ENCODE peak calls at places on chromosomes 12 and 14, in six cellular contexts. W, L, P, B, C and V are unnamed samples.

GRCh38 chr12:112768278-112768677 is 23.3 kb upstream of the RPH3A start:
- DNase-seq in P (no peak), W (no peak), C (no peak), B (no peak), L (no peak), V (no peak)

GRCh38 chr12:72271741-72272661 is at the start of gene TRHDE:
- DNase-seq in P (peak; percentile 68), L (no peak), C (no peak), B (no peak), W (no peak), V (no peak)

GRCh38 chr14:96852823-96853422 is 55.7 kb downstream of the VRK1 start:
- DNase-seq in B (peak; percentile 63), P (peak; percentile 6), C (no peak), L (peak; percentile 57), W (no peak), V (peak; percentile 76)

GRCh38 chr12:117718559-117718958 is 250.2 kb downstream of the KSR2 start:
- DNase-seq in W (no peak), L (no peak), P (no peak), C (no peak), B (no peak), V (no peak)

GRCh38 chr12:54003625-54004024 is 3.7 kb downstream of the HOXC9 start:
- DNase-seq in L (no peak), B (no peak), C (no peak), P (no peak), W (no peak), V (no peak)

GRCh38 chr14:39247256-39247655 is 13.5 kb downstream of the MIA2 start:
- DNase-seq in L (peak; percentile 68), W (no peak), C (no peak), B (peak; percentile 13), P (no peak), V (no peak)

GRCh38 chr12:116784238-116784612 is 46.1 kb downstream of the RNFT2 start:
- DNase-seq in P (no peak), W (no peak), B (no peak), C (no peak), L (no peak), V (peak; percentile 65)

GRCh38 chr12:120810021-120810420 is 84.4 kb downstream of the ACADS start:
- DNase-seq in W (no peak), C (no peak), B (no peak), P (no peak), L (no peak), V (no peak)

GRCh38 chr12:132405742-132406251 is 76.4 kb upstream of the GALNT9 start:
- DNase-seq in P (no peak), L (no peak), W (no peak), B (no peak), C (no peak), V (no peak)

GRCh38 chr12:44223736-44224135 is 387.9 kb downstream of the TMEM117 start:
- DNase-seq in L (no peak), C (no peak), B (no peak), P (no peak), W (no peak), V (no peak)

GRCh38 chr14:95018845-95019244 is 138.5 kb downstream of the DICER1 start:
- DNase-seq in W (no peak), B (no peak), L (peak; percentile 13), P (no peak), C (no peak), V (no peak)

GRCh38 chr12:131950182-131950913 is 606 bp downstream of the EP400 start:
- DNase-seq in P (peak; percentile 61), B (peak; percentile 83), C (peak; percentile 42), W (peak; percentile 37), L (no peak), V (peak; percentile 71)

GRCh38 chr14:44896275-44897040 is 65.3 kb downstream of the KLHL28 start:
- DNase-seq in C (no peak), P (no peak), W (no peak), L (no peak), B (no peak), V (no peak)

GRCh38 chr12:64826234-64826633 is 1.8 kb downstream of the TBC1D30 start:
- DNase-seq in B (peak; percentile 80), C (peak; percentile 47), W (no peak), P (peak; percentile 83), L (no peak), V (no peak)

GRCh38 chr14:67166450-67166853 is 22.8 kb upstream of the GARIN2 start:
- DNase-seq in B (peak; percentile 78), L (peak; percentile 31), C (peak; percentile 26), P (peak; percentile 24), W (peak; percentile 16), V (peak; percentile 79)

GRCh38 chr12:55132816-55133215 is 6.6 kb downstream of the OR9K2 start:
- DNase-seq in L (no peak), P (no peak), B (no peak), W (no peak), C (no peak), V (no peak)

GRCh38 chr14:91835197-91835919 is 32.0 kb downstream of the TC2N start:
- DNase-seq in C (peak; percentile 54), B (peak; percentile 71), P (no peak), W (no peak), L (no peak), V (no peak)

GRCh38 chr12:3273409-3273853 is 196.3 kb downstream of the TSPAN9 start:
- DNase-seq in P (no peak), B (no peak), L (no peak), C (no peak), W (no peak), V (no peak)

GRCh38 chr14:99213603-99214002 is 58.4 kb downstream of the BCL11B start:
- DNase-seq in L (no peak), C (no peak), P (no peak), B (no peak), W (no peak), V (no peak)

GRCh38 chr12:49231881-49232650 is 32.8 kb upstream of the TUBA1C start:
- DNase-seq in W (no peak), B (no peak), C (no peak), P (no peak), L (no peak), V (no peak)